ENCODE peak calls at places on chromosomes 2 and 18, in ten cellular contexts. J is ovary; K is effector memory CD4-positive, alpha-beta T cell; V is caudate nucleus; M is adrenal gland; X is heart left ventricle; E is lung; A is tibial nerve; D is CD8-positive, alpha-beta T cell; B is CD4-positive, alpha-beta T cell. N is an unnamed sample.
A peak's percentile ranks its signal among the peaks of the same experiment; 100 is the strongest.

GRCh38 chr2:58432491-58433166 is 191.5 kb upstream of the FANCL start:
- DNase-seq in J (no peak), K (no peak), V (no peak), M (no peak), X (no peak), E (no peak), A (no peak), D (no peak), B (no peak), N (no peak)

GRCh38 chr2:215982465-215982875 is 30.9 kb downstream of the MREG start:
- DNase-seq in J (no peak), K (no peak), V (no peak), M (no peak), X (no peak), E (peak; percentile 72), A (no peak), D (no peak), B (no peak), N (no peak)

GRCh38 chr2:144785253-144785652 is 265.3 kb upstream of the ZEB2 start:
- DNase-seq in J (no peak), K (no peak), V (no peak), M (no peak), X (no peak), E (no peak), A (no peak), D (no peak), B (no peak), N (no peak)

GRCh38 chr2:226017107-226017506 is 617.6 kb downstream of the NYAP2 start:
- DNase-seq in J (no peak), K (no peak), V (no peak), M (no peak), X (no peak), E (no peak), A (no peak), D (no peak), B (no peak), N (no peak)

GRCh38 chr2:158205215-158205614 is 103.5 kb downstream of the UPP2 start:
- DNase-seq in J (no peak), K (no peak), V (no peak), M (no peak), X (no peak), E (no peak), A (no peak), D (no peak), B (no peak), N (no peak)

GRCh38 chr2:70514612-70515055 is 39.0 kb downstream of the TGFA start:
- DNase-seq in J (no peak), K (no peak), V (no peak), M (peak; percentile 25), X (peak; percentile 52), E (peak; percentile 80), A (no peak), D (no peak), B (no peak), N (no peak)

GRCh38 chr2:217366996-217367395 is 507.1 kb upstream of the TNP1 start:
- DNase-seq in J (no peak), K (no peak), V (no peak), M (no peak), X (no peak), E (no peak), A (no peak), D (no peak), B (no peak), N (no peak)

GRCh38 chr2:142165790-142166189 is 35.0 kb upstream of the LRP1B start:
- DNase-seq in J (no peak), K (no peak), V (no peak), M (no peak), X (no peak), E (no peak), A (no peak), D (no peak), B (no peak), N (no peak)

GRCh38 chr2:43132523-43133301 is 93.7 kb downstream of the ZFP36L2 start:
- DNase-seq in J (no peak), K (no peak), V (no peak), M (no peak), X (no peak), E (no peak), A (no peak), D (peak; percentile 58), B (no peak), N (no peak)

GRCh38 chr2:232505805-232506360 is 14.3 kb upstream of the PRSS56 start:
- DNase-seq in J (no peak), K (no peak), V (no peak), M (no peak), X (no peak), E (no peak), A (no peak), D (no peak), B (no peak), N (no peak)

GRCh38 chr2:46029332-46029811 is 267.8 kb upstream of the EPAS1 start:
- DNase-seq in J (no peak), K (no peak), V (no peak), M (no peak), X (peak; percentile 48), E (no peak), A (no peak), D (no peak), B (no peak), N (no peak)

DNA sequence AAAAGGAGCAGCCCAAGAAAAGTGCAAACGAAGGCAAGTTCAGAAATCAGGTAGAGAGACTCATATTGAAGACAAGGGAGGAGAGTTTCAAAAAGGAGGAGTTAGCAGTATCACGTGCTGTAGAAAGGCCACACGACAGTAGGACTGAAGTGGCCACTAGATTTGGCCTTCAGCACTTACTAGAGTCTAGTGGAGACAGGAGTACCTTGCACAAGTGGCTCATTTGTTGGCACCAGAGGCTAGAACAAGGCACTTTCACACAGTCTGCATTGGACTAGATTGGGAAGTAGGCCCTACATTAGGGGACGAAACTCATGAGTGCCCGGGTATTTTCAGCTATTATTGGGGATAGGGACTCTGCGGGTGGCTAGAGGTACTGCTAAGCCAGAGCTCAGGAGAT is 1.6 kb upstream of the NCOA1 start:
- DNase-seq in J (no peak), K (no peak), V (no peak), M (no peak), X (no peak), E (peak; percentile 75), A (no peak), D (no peak), B (no peak), N (no peak)
- H3K27ac ChIP-seq in J (no peak overlapping the region), K (no peak overlapping the region), V (no peak overlapping the region), M (no peak overlapping the region), X (no peak overlapping the region), E (peak overlapping the region; percentile 97), A (peak overlapping the region; percentile 92), D (no peak overlapping the region), B (no peak overlapping the region), N (peak overlapping the region; percentile 89)

DNA sequence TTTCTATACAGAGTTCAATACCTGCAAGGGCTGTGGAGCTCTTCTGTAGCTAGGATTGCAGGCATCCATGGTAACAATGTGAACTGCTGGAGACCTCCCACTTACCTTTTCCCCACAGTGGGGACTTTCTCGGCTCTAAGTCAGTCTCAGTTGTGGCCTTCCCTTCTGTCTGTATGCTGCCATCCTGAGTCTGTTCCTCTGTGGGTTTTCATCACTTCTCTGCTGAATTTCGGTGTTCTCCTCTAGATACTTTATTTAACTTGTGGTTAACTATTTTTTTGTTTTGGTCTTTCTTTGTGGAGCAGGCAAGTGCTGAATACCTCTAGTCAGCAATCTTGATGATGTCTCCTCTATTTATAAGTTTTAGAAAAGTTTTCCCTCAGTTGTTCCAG is 647.2 kb upstream of the CDH2 start:
- DNase-seq in J (no peak), K (no peak), V (no peak), M (no peak), X (no peak), E (no peak), A (no peak), D (no peak), B (no peak), N (no peak)
- H3K27ac ChIP-seq in J (no peak overlapping the region), K (no peak overlapping the region), V (no peak overlapping the region), M (no peak overlapping the region), X (no peak overlapping the region), E (no peak overlapping the region), A (no peak overlapping the region), D (no peak overlapping the region), B (no peak overlapping the region), N (no peak overlapping the region)

GRCh38 chr18:63131944-63132818 is 187.4 kb downstream of the BCL2 start:
- DNase-seq in J (no peak), K (no peak), V (no peak), M (no peak), X (no peak), E (no peak), A (no peak), D (no peak), B (no peak), N (no peak)

GRCh38 chr18:63130176-63130575 is 189.4 kb downstream of the BCL2 start:
- DNase-seq in J (no peak), K (no peak), V (no peak), M (no peak), X (no peak), E (no peak), A (no peak), D (no peak), B (no peak), N (no peak)

GRCh38 chr18:63128242-63128967 is 191.2 kb downstream of the BCL2 start:
- DNase-seq in J (no peak), K (no peak), V (no peak), M (no peak), X (no peak), E (no peak), A (no peak), D (no peak), B (no peak), N (no peak)

GRCh38 chr18:63132819-63133200 is 186.8 kb downstream of the BCL2 start:
- DNase-seq in J (no peak), K (no peak), V (no peak), M (no peak), X (no peak), E (no peak), A (no peak), D (no peak), B (no peak), N (no peak)

DNA sequence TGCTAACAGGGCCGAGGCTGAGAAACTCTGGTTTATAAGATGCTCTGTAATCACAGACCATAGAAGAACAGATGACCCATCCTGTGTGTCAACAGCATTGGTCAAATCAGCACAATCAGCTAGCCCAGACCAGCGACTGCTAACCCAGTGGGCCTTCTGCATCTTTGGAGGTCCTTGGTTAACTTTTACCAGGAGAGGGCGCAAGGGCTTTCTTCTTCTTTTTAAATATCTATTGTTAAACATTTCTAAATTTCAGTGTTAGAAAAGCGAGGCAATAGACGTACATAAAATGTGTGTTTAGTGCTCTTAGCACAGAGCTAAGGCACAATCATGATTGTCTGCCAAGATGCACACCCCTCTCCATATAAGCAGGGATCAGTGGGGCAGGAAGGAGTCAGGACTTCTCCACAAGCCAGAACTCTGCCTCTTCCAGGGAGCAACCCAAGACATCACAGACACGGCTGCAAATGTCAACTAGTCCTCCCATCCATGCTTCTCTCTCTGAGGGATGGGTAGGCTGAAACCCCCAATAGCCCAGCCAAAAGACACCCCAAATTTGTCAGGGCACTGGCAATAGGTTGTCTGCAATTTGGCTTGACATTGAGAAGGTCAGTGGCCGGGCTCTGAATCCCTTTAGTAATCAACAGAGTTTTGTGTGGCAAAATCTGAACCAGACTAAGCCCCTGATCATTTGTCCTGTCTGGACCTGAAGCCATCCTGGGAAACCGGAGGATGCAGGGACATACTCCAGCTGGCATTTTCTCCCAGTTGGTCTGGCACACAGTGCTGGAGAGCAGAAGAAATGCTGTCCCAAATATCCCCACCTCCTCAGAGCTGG is 188.2 kb downstream of the BCL2 start:
- DNase-seq in J (peak; percentile 69), K (peak; percentile 26), V (no peak), M (peak; percentile 31), X (no peak), E (no peak), A (peak; percentile 36), D (peak; percentile 62), B (peak; percentile 38), N (no peak)
- H3K27ac ChIP-seq in J (peak overlapping the region; percentile 47), K (no peak overlapping the region), V (peak overlapping the region; percentile 4), M (no peak overlapping the region), X (no peak overlapping the region), E (peak overlapping the region; percentile 14), A (peak overlapping the region; percentile 30), D (no peak overlapping the region), B (no peak overlapping the region), N (no peak overlapping the region)

GRCh38 chr2:236643480-236643879 is 73.9 kb downstream of the ACKR3 start:
- DNase-seq in J (no peak), K (no peak), V (no peak), M (no peak), X (no peak), E (no peak), A (no peak), D (no peak), B (no peak), N (no peak)
- H3K27ac ChIP-seq in J (no peak overlapping the region), K (no peak overlapping the region), V (no peak overlapping the region), M (no peak overlapping the region), X (no peak overlapping the region), E (peak overlapping the region; percentile 49), A (peak overlapping the region; percentile 93), D (no peak overlapping the region), B (no peak overlapping the region), N (no peak overlapping the region)